ENCODE peak calls at places on chromosomes 16 and 17, in four cellular contexts. Q is HEK293T, H is D721Med, P is HS-5. B is an unnamed sample.

GRCh38 chr16:11004351-11004750 is 60.0 kb downstream of the CLEC16A start:
- DNase-seq in H (no peak), P (no peak), Q (no peak), B (no peak)

GRCh38 chr17:82094931-82095776 is 2.9 kb downstream of the FASN start:
- DNase-seq in P (no peak), Q (no peak), H (no peak), B (no peak)

GRCh38 chr17:78739331-78739853 is 42.7 kb downstream of the CYTH1 start:
- DNase-seq in Q (no peak), P (no peak), H (no peak), B (no peak)

GRCh38 chr17:8226536-8227237 is 16.3 kb upstream of the AURKB start:
- DNase-seq in Q (peak), H (no peak), P (peak), B (peak)

GRCh38 chr17:76909971-76910760 is 42.0 kb downstream of the MGAT5B start:
- DNase-seq in H (no peak), Q (peak), P (no peak), B (no peak)

GRCh38 chr17:55749985-55750384 is 866 bp upstream of the PCTP start:
- DNase-seq in P (no peak), H (no peak), Q (no peak), B (no peak)

GRCh38 chr17:31492880-31493655 is 101.6 kb downstream of the RAB11FIP4 start:
- DNase-seq in P (no peak), H (no peak), Q (no peak), B (no peak)

GRCh38 chr17:27783951-27784350 is 16.4 kb downstream of the NOS2 start:
- DNase-seq in Q (no peak), P (no peak), H (no peak), B (no peak)

GRCh38 chr16:66511615-66512500 is 38.1 kb downstream of the TK2 start:
- DNase-seq in H (no peak), P (peak), Q (no peak), B (no peak)

GRCh38 chr17:33202011-33202410 is 91.1 kb downstream of the ASIC2 start:
- DNase-seq in Q (no peak), H (no peak), P (no peak), B (no peak)

GRCh38 chr16:79211581-79211980 is 389.0 kb downstream of the MAF start:
- DNase-seq in Q (no peak), P (no peak), H (no peak), B (no peak)

GRCh38 chr16:73176577-73177013 is 128.7 kb upstream of the ZFHX3 start:
- DNase-seq in Q (no peak), H (no peak), P (peak), B (peak)

GRCh38 chr16:89093602-89094251 is at the start of gene ACSF3:
- DNase-seq in P (no peak), H (peak), Q (peak), B (peak)

GRCh38 chr16:35391328-35391727 is 1931.9 kb downstream of the TP53TG3F start:
- DNase-seq in P (peak), Q (peak), H (no peak), B (peak)

GRCh38 chr17:36475346-36475970 is 11.0 kb upstream of the ZNHIT3 start:
- DNase-seq in H (no peak), Q (no peak), P (no peak), B (no peak)